ENCODE peak calls at places on chromosomes 16 and 17, in four cellular contexts. F, B, R and E are unnamed samples.

GRCh38 chr17:79968116-79968515 is 67.6 kb downstream of the TBC1D16 start:
- DNase-seq in F (no peak), R (no peak), B (no peak), E (no peak)

GRCh38 chr16:24520983-24521382 is 18.4 kb upstream of the RBBP6 start:
- DNase-seq in F (no peak), R (no peak), B (no peak), E (no peak)

GRCh38 chr17:78399693-78400144 is 21.3 kb downstream of the PGS1 start:
- DNase-seq in R (no peak), F (no peak), B (peak), E (no peak)

GRCh38 chr16:4477966-4478365 is 1.8 kb downstream of the HMOX2 start:
- DNase-seq in B (no peak), R (no peak), F (no peak), E (peak)

GRCh38 chr17:49414271-49414621 is 436 bp downstream of the PHB1 start:
- DNase-seq in F (no peak), R (peak), B (no peak), E (no peak)

GRCh38 chr17:47844814-47845453 is 3.9 kb upstream of the SCRN2 start:
- DNase-seq in R (peak), F (no peak), B (no peak), E (peak)

GRCh38 chr17:2412561-2413021 is 11.7 kb upstream of the MNT start:
- DNase-seq in B (no peak), F (no peak), R (no peak), E (peak)

GRCh38 chr16:71214771-71215381 is 15.6 kb downstream of the HYDIN start:
- DNase-seq in R (peak), B (peak), F (no peak), E (no peak)

GRCh38 chr17:48723555-48724239 is 712 bp downstream of the PRAC2 start:
- DNase-seq in B (no peak), F (no peak), R (no peak), E (no peak)

GRCh38 chr16:15879255-15879804 is 9.1 kb downstream of the CEP20 start:
- DNase-seq in F (no peak), R (peak), B (peak), E (no peak)

GRCh38 chr16:27404163-27404823 is 2.3 kb downstream of the IL21R start:
- DNase-seq in F (no peak), B (no peak), R (no peak), E (no peak)

GRCh38 chr17:82217120-82217529 is 4.5 kb upstream of the CCDC57 start:
- DNase-seq in F (no peak), B (no peak), R (no peak), E (no peak)

GRCh38 chr16:77995843-77996455 is 26.4 kb upstream of the CLEC3A start:
- DNase-seq in F (no peak), R (no peak), B (no peak), E (no peak)

GRCh38 chr17:81422776-81423697 is 27.8 kb downstream of the BAHCC1 start:
- DNase-seq in R (no peak), B (peak), F (no peak), E (peak)

GRCh38 chr17:77438241-77439204 is 297.8 kb downstream of the SEC14L1 start:
- DNase-seq in B (no peak), F (no peak), R (no peak), E (no peak)

GRCh38 chr17:76132574-76133338 is 8.3 kb downstream of the FOXJ1 start:
- DNase-seq in R (no peak), F (no peak), B (peak), E (no peak)

GRCh38 chr16:22635345-22635744 is 124.7 kb downstream of the NPIPB5 start:
- DNase-seq in F (no peak), R (no peak), B (no peak), E (no peak)

GRCh38 chr17:41065829-41066624 is at the start of gene KRTAP2-4:
- DNase-seq in B (peak), F (no peak), R (peak), E (no peak)

GRCh38 chr17:61755078-61755477 is 108.2 kb downstream of the BRIP1 start:
- DNase-seq in F (no peak), B (no peak), R (no peak), E (no peak)

GRCh38 chr17:62998665-62999393 is 32.8 kb downstream of the TANC2 start:
- DNase-seq in B (no peak), F (no peak), R (no peak), E (no peak)

GRCh38 chr17:64200080-64201042 is 62.7 kb downstream of the TEX2 start:
- DNase-seq in R (no peak), B (no peak), F (peak), E (no peak)

GRCh38 chr17:17021194-17021863 is 20.9 kb upstream of the MPRIP start:
- DNase-seq in R (peak), B (peak), F (no peak), E (no peak)

GRCh38 chr16:89482087-89482823 is 8.1 kb downstream of the ANKRD11 start:
- DNase-seq in R (no peak), B (no peak), F (no peak), E (no peak)

GRCh38 chr17:36623281-36623680 is 21.9 kb downstream of the MRM1 start:
- DNase-seq in F (no peak), R (no peak), B (no peak), E (no peak)

GRCh38 chr16:66299349-66299748 is 67.1 kb upstream of the CDH5 start:
- DNase-seq in B (no peak), R (no peak), F (no peak), E (no peak)

GRCh38 chr17:1177099-1177996 is 2.4 kb downstream of the ABR start:
- DNase-seq in F (no peak), B (no peak), R (no peak), E (peak)

GRCh38 chr17:42266918-42267766 is 9.0 kb downstream of the STAT5B start:
- DNase-seq in R (peak), B (no peak), F (no peak), E (no peak)

GRCh38 chr16:65075877-65076276 is 46.0 kb downstream of the CDH11 start:
- DNase-seq in R (no peak), F (no peak), B (no peak), E (no peak)

GRCh38 chr16:63365665-63366064 is 1329.4 kb upstream of the CDH8 start:
- DNase-seq in R (no peak), B (no peak), F (no peak), E (no peak)

GRCh38 chr16:75264999-75265910 is 13.8 kb upstream of the BCAR1 start:
- DNase-seq in F (no peak), R (no peak), B (no peak), E (peak)

GRCh38 chr16:14502256-14502875 is 127.7 kb downstream of the PARN start:
- DNase-seq in F (no peak), B (no peak), R (no peak), E (no peak)

GRCh38 chr16:54286330-54287017 is at the start of gene IRX3:
- DNase-seq in B (peak), R (no peak), F (no peak), E (peak)

GRCh38 chr16:2704166-2704982 is 15.7 kb downstream of the PRSS27 start:
- DNase-seq in B (no peak), R (no peak), F (no peak), E (no peak)

GRCh38 chr16:22677024-22677830 is 136.7 kb upstream of the HS3ST2 start:
- DNase-seq in F (no peak), B (no peak), R (no peak), E (no peak)

GRCh38 chr16:86512301-86512859 is 2.1 kb downstream of the FOXF1 start:
- DNase-seq in F (no peak), B (no peak), R (no peak), E (no peak)

GRCh38 chr16:86512860-86513470 is 2.6 kb downstream of the FOXF1 start:
- DNase-seq in B (no peak), R (no peak), F (no peak), E (no peak)

GRCh38 chr16:86509759-86510464 is 415 bp upstream of the FOXF1 start:
- DNase-seq in R (no peak), B (no peak), F (no peak), E (no peak)

GRCh38 chr16:86510465-86511261 is at the start of gene FOXF1:
- DNase-seq in F (no peak), R (no peak), B (no peak), E (no peak)

GRCh38 chr16:86511317-86512161 is 1.2 kb downstream of the FOXF1 start:
- DNase-seq in R (no peak), B (no peak), F (no peak), E (no peak)
- TF ChIP-seq POLR2AphosphoS5 in R (no peak), B (no peak), F (no peak), E (no peak)

DNA sequence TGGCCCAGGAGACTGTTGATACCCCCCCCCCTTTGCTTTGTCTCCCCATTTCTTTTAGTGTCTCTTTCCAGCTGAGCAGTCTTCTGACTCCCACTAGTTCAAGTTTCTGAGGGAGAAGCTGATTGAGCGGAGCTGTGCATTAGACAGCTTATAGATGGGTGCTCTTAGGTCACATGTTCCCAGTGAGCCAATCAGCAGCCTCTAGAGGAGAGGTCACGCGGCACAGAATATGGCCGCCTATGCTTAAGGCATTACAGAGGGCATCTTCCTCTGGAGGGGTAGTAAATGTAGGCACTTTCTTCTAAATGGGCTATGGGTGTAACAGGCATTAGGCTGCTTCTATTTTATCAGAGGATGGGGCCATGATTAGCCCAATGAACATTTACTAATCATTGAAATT is 131.6 kb downstream of the CDH13 start:
- DNase-seq in R (no peak), F (no peak), B (no peak), E (no peak)
- TF ChIP-seq SMC3 in R (no peak), F (no peak), B (no peak), E (no peak)

DNA sequence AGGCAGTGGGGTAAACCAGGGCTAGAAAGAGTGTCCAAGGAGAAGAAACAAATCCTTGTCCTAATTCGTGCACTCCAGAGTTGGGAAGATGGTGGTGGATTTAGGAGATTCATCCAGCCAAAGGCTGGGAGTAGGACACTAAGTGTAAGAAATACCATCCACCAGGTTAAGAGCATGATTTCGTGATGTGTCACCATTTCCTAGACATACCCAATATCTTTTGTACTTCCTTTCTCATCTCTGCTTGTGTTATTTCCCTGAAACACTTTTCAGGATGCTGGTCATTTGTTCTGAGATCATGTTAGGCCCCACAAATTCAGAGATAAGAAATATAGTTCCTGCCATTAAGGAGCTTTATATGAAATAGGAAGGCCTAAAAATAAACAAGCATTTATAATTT is 106.3 kb upstream of the HLF start:
- DNase-seq in B (no peak), R (no peak), F (no peak), E (no peak)
- TF ChIP-seq POLR2AphosphoS5 in B (no peak), R (no peak), F (no peak), E (no peak)

GRCh38 chr16:72740346-72740745 is 307.6 kb downstream of the ZFHX3 start:
- DNase-seq in R (no peak), B (no peak), F (no peak), E (no peak)
- TF ChIP-seq SMC3 in R (no peak), B (no peak), F (no peak), E (no peak)

GRCh38 chr17:73640691-73641090 is 3.6 kb downstream of the SDK2 start:
- DNase-seq in F (no peak), B (no peak), R (no peak), E (no peak)
- TF ChIP-seq POLR2AphosphoS5 in F (no peak), B (no peak), R (no peak), E (no peak)

DNA sequence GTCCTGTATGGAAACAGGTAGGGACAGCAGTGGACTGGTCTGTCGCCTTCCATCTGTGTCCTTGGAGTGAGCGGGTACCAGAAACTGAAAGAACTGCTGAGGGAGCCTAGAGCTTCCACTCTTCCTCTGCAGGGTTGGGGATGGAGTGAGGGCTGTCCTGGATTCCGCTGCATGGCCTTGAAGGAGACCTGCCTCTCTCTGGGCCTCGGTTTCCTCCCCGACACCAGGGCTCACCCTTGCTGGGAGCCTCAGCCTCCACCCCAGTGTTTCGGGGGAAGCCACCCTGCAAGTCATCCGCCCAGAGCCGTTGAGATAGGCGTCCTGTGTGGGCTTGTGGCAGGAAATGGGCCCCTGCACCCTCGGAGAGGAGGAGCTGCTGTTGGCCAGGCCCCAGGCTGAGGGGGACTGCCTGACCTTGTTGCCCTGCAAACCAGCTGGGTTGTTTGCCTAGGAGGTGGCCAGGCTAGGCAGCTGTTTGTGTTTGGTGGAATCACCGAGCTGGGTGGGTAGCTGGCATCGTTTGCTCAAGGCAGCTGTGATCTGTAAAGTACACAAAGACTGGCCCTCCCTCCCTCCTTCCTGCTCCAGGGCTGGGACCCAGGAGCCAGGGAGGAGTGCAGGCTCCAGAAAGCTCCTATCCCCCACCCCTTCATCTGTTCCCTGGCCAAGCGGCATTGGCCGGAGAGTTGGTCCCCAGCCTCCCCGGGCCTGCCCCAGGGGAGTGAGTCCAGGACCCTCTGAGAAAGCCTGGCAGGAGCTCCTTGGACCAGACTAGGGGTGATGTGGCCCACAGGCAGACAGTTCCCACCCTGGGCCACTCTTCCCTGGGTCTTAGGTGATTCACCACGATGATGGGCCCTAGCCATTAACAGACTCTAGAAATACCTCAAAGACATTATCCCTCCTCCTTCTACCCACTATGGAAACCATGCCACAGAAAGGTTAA is 1.3 kb downstream of the RAB37 start:
- DNase-seq in B (peak), F (peak), R (peak), E (no peak)
- TF ChIP-seq SMC3 in B (no peak), F (no peak), R (no peak), E (no peak)

GRCh38 chr17:13070732-13071131 is 52.9 kb upstream of the ELAC2 start:
- DNase-seq in R (no peak), F (no peak), B (no peak), E (no peak)
- TF ChIP-seq POLR2AphosphoS5 in R (no peak), F (no peak), B (no peak), E (no peak)